ENCODE peak calls at places on chromosome 13, in ten cellular contexts. G, C, R, U, K, S, O, V, I and M are unnamed samples.

GRCh38 chr13:50678464-50679162 is 164.9 kb downstream of the DLEU7 start:
- DNase-seq in U (no peak), C (no peak), O (peak; percentile 36), K (no peak), S (peak; percentile 70), G (peak; percentile 99), R (no peak), V (no peak), I (no peak), M (no peak)

GRCh38 chr13:44306401-44307192 is 67.0 kb upstream of the SERP2 start:
- DNase-seq in O (peak; percentile 99), I (peak; percentile 81), R (peak; percentile 76), V (peak; percentile 52), K (peak; percentile 58), G (peak; percentile 99), U (no peak), S (peak; percentile 95), C (peak; percentile 17), M (no peak)

GRCh38 chr13:23750383-23751121 is 138.6 kb downstream of the MIPEP start:
- DNase-seq in V (no peak), C (no peak), R (no peak), U (no peak), K (no peak), I (no peak), O (no peak), S (no peak), G (peak; percentile 58), M (no peak)

GRCh38 chr13:59112375-59112774 is 1051.4 kb downstream of the DIAPH3 start:
- DNase-seq in V (peak; percentile 15), G (peak; percentile 100), I (no peak), O (no peak), K (no peak), U (peak; percentile 21), C (no peak), S (peak; percentile 98), R (peak; percentile 11), M (no peak)

GRCh38 chr13:81395368-81395767 is 1054.4 kb upstream of the SPRY2 start:
- DNase-seq in I (no peak), U (no peak), S (peak; percentile 5), O (no peak), C (no peak), G (no peak), V (peak; percentile 59), R (peak; percentile 69), K (peak; percentile 75), M (peak; percentile 31)

GRCh38 chr13:37510441-37510840 is 88.1 kb downstream of the POSTN start:
- DNase-seq in R (no peak), C (no peak), V (no peak), G (no peak), U (no peak), K (no peak), I (no peak), O (no peak), S (no peak), M (no peak)

GRCh38 chr13:76397413-76397812 is 488.8 kb downstream of the KCTD12 start:
- DNase-seq in I (no peak), U (no peak), C (no peak), V (no peak), S (no peak), O (no peak), G (no peak), R (no peak), K (no peak), M (no peak)

GRCh38 chr13:33213024-33213795 is 72.3 kb downstream of the STARD13 start:
- DNase-seq in G (peak; percentile 88), C (no peak), O (no peak), K (no peak), S (no peak), U (no peak), I (no peak), R (peak; percentile 45), V (peak; percentile 53), M (no peak)

GRCh38 chr13:51802601-51803000 is 1.4 kb downstream of the DHRS12 start:
- DNase-seq in U (peak; percentile 20), S (no peak), G (no peak), C (no peak), V (no peak), K (no peak), R (no peak), I (no peak), O (no peak), M (no peak)

GRCh38 chr13:51803018-51803417 is 945 bp downstream of the DHRS12 start:
- DNase-seq in V (peak; percentile 37), I (no peak), G (no peak), S (no peak), C (no peak), K (peak; percentile 36), O (no peak), R (peak; percentile 74), U (peak; percentile 42), M (no peak)

GRCh38 chr13:51805313-51805712 is 1.4 kb upstream of the DHRS12 start:
- DNase-seq in U (no peak), G (no peak), C (no peak), O (no peak), V (no peak), R (no peak), S (no peak), K (no peak), I (no peak), M (no peak)

GRCh38 chr13:51804295-51805172 is 571 bp upstream of the DHRS12 start:
- DNase-seq in K (peak; percentile 45), U (no peak), V (no peak), S (no peak), C (no peak), O (no peak), I (no peak), R (no peak), G (no peak), M (no peak)

DNA sequence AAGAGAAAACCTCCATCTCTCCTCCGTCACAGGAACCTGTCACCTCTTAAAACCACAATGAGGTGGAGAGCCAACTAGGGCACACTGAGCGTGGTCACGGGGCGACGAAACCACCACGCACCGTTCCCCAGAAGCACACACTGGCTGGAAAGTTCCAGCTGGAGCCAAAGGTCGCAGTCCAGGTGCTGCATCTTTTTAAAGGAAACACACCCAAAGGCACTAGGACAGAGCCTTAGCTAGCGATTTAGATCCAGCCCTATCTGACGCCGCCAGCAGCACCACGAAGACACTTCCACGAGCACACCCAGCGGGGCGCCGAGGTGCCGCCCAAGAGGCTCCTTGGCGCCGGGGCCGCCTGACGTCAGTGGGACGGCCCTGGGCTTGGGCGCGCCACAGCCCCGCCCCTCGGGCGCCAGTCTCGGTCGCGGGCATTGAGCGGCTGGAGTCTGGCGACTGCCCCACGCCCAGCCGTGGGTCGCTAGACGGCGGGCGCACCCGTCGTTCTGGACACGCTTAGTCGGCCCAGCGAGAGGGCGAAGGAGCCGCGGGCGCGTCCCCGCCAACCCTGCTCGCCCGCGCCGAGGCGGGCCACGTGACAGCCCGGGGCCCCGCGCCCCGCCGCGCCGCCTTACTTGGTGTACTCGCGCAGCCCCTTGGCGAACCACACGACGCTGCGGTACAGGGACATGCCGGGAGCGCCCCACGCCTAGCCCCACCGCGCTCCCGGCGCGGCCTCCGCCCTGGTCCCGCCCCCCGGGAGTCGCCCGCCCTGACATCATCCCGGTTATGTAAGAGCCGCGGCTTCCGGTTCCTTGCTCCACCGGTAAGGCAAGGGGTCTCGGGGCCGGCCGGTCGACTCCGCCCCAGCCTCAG is at the start of gene DHRS12:
- DNase-seq in K (peak; percentile 94), R (peak; percentile 87), C (peak; percentile 64), G (peak; percentile 80), S (peak; percentile 87), O (peak; percentile 43), V (peak; percentile 85), I (peak; percentile 97), U (peak; percentile 94), M (no peak)
- H3K27ac ChIP-seq in K (peak within 1 kb of the TSS; percentile 99), R (peak within 1 kb of the TSS; percentile 69), C (peak within 1 kb of the TSS; percentile 73), G (peak within 1 kb of the TSS; percentile 88), S (peak within 1 kb of the TSS; percentile 85), O (peak within 1 kb of the TSS; percentile 98), V (no peak within 1 kb of the TSS), I (peak within 1 kb of the TSS; percentile 100), U (peak within 1 kb of the TSS; percentile 100), M (no peak within 1 kb of the TSS)

GRCh38 chr13:28652002-28652401 is 6.9 kb upstream of the POMP start:
- DNase-seq in G (no peak), U (no peak), O (no peak), C (no peak), I (no peak), S (no peak), R (no peak), K (no peak), V (no peak), M (no peak)

GRCh38 chr13:28655566-28655965 is 3.4 kb upstream of the POMP start:
- DNase-seq in V (no peak), C (no peak), O (no peak), K (no peak), R (peak; percentile 48), U (no peak), G (peak; percentile 69), I (no peak), S (peak; percentile 46), M (no peak)

GRCh38 chr13:28653111-28653510 is 5.8 kb upstream of the POMP start:
- DNase-seq in O (no peak), I (no peak), S (no peak), K (no peak), G (no peak), R (no peak), U (no peak), C (no peak), V (no peak), M (no peak)

GRCh38 chr13:28657784-28658538 is 969 bp upstream of the POMP start:
- DNase-seq in V (peak; percentile 15), K (no peak), R (no peak), O (no peak), I (no peak), C (no peak), U (no peak), S (peak; percentile 46), G (peak; percentile 7), M (no peak)

DNA sequence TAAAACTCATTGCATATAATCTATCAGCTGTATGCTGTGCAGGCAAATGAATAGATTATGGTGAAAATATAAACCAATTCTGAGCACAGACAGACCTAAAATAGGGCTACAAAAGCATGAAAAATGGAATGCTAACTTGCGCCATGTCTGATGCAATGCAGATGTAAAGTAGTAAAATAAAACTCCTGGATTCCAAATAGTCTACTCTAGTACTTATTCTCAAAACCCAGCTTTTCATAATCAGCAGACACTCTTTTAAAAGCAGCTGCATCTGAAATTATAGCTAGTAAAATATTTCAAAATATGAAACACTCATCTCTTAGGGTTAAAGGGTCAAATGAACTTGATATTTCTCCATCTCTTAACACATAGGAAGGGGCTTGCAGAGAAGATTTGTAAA is 4.7 kb upstream of the POMP start:
- DNase-seq in S (no peak), I (no peak), C (no peak), G (no peak), R (no peak), U (no peak), K (no peak), V (no peak), O (no peak), M (no peak)
- H3K4me3 ChIP-seq in S (no peak overlapping the region), I (no peak overlapping the region), C (no peak overlapping the region), G (no peak overlapping the region), R (no peak overlapping the region), U (no peak overlapping the region), K (no peak overlapping the region), V (no peak overlapping the region), O (no peak overlapping the region), M (no peak overlapping the region)

DNA sequence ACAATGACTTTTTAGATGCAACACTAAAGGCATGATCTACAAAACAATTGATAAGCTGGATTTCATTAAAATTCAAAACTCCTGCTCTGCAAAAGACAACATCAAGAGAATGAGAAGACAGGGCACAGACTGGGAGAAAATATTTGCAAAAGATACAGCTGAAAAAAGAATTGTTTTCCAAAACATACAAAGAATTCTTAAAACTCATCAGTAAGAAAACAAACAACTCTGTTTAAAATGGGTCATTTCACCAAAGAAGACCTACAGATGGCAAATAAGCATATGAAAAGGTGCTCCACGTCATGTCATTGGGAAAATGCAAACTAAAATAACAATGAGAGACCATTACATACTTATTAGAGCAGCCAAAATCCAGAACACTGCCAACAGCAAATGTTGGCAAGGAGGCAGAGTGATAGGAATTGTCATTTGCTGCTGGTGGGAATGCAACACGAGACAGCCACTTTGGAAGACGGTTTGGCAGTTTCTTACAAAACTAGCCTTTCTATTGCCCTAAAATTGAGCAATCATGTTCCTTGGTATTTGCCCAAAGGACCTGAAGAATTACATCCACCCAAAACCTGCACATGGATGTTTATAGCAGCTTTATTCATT is 39.2 kb downstream of the FLT1 start:
- DNase-seq in V (no peak), G (no peak), U (no peak), C (no peak), O (no peak), R (no peak), K (no peak), S (no peak), I (no peak), M (no peak)
- H3K36me3 ChIP-seq in V (no peaks in the 10 kb centered on the region), G (no peaks in the 10 kb centered on the region), U (no peaks in the 10 kb centered on the region), C (no peaks in the 10 kb centered on the region), O (no peaks in the 10 kb centered on the region), R (no peaks in the 10 kb centered on the region), K (no peaks in the 10 kb centered on the region), S (no peaks in the 10 kb centered on the region), I (no peaks in the 10 kb centered on the region), M (peaks cover 8% of the 10 kb centered on the region)

DNA sequence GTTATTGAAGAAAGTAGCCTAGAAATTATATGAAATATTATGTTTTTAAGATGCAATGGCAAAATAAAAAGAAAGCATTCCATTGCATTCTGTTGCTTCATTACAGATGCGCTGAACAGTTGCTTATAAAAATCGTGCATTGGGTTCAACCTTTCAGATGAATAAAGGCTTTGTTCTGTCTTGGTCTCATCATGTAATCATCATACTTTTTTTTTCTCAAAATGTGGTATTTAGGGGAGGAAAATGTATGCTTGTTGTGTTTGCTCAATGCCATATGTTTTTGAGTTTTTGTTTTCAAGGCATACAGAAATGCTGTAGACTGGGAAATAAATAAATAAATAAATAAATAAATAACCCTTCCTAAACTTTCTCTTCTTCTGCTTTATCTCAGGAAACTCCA is 1.1 kb upstream of the MBNL2 start:
- DNase-seq in R (no peak), K (no peak), G (no peak), V (no peak), C (no peak), O (no peak), I (no peak), U (no peak), S (no peak), M (no peak)
- H3K27ac ChIP-seq in R (no peak overlapping the region), K (no peak overlapping the region), G (no peak overlapping the region), V (no peak overlapping the region), C (no peak overlapping the region), O (peak overlapping the region; percentile 74), I (no peak overlapping the region), U (peak overlapping the region; percentile 90), S (no peak overlapping the region), M (no peak overlapping the region)